ENCODE peak calls at places on chromosome 14, in ten cellular contexts. Z, E, B, D, Y, F, C, W, R and L are unnamed samples.

GRCh38 chr14:75715926-75716780 is 55.1 kb downstream of the TTLL5 start:
- DNase-seq in D (no peak), E (no peak), W (no peak), C (no peak), F (no peak), Y (no peak), B (no peak), R (no peak), Z (no peak), L (no peak)

GRCh38 chr14:92717571-92718042 is 30.8 kb downstream of the LGMN start:
- DNase-seq in R (no peak), C (no peak), F (no peak), W (peak; percentile 61), B (no peak), E (no peak), D (no peak), Y (no peak), Z (no peak), L (no peak)

GRCh38 chr14:99079061-99079727 is 192.8 kb downstream of the BCL11B start:
- DNase-seq in Y (no peak), Z (no peak), F (no peak), E (no peak), D (no peak), B (no peak), C (no peak), R (no peak), W (no peak), L (no peak)

GRCh38 chr14:95500772-95501401 is 15.6 kb downstream of the SYNE3 start:
- DNase-seq in C (no peak), Y (no peak), F (no peak), B (no peak), Z (no peak), R (no peak), E (no peak), D (no peak), W (no peak), L (no peak)

GRCh38 chr14:64293976-64294671 is at the start of gene ESR2:
- DNase-seq in W (no peak), F (peak; percentile 58), Z (no peak), E (no peak), D (peak; percentile 23), Y (peak; percentile 88), C (no peak), B (no peak), R (no peak), L (peak; percentile 18)

GRCh38 chr14:28773176-28773575 is 6.6 kb downstream of the FOXG1 start:
- DNase-seq in F (no peak), W (no peak), B (no peak), D (no peak), Z (no peak), E (no peak), R (no peak), C (no peak), Y (no peak), L (no peak)

GRCh38 chr14:44317433-44317746 is 189.7 kb downstream of the FSCB start:
- DNase-seq in R (no peak), B (no peak), C (no peak), F (no peak), Y (no peak), W (no peak), D (no peak), Z (no peak), E (no peak), L (no peak)

GRCh38 chr14:68513137-68513536 is 279.7 kb downstream of the ZFP36L1 start:
- DNase-seq in R (no peak), D (no peak), C (no peak), W (no peak), E (no peak), F (no peak), B (no peak), Z (no peak), Y (no peak), L (no peak)

GRCh38 chr14:58749066-58749669 is 111.4 kb downstream of the DACT1 start:
- DNase-seq in Y (no peak), B (no peak), R (peak; percentile 4), C (peak; percentile 13), Z (no peak), D (no peak), F (no peak), W (no peak), E (peak; percentile 76), L (no peak)

GRCh38 chr14:65926504-65926903 is 514.0 kb downstream of the FUT8 start:
- DNase-seq in E (no peak), W (no peak), C (no peak), Z (no peak), F (no peak), Y (no peak), B (no peak), R (no peak), D (no peak), L (no peak)

GRCh38 chr14:22830329-22831010 is 783 bp downstream of the MRPL52 start:
- DNase-seq in C (no peak), Y (no peak), D (no peak), R (no peak), B (no peak), F (no peak), E (no peak), Z (no peak), W (no peak), L (no peak)

GRCh38 chr14:77000340-77001235 is 27.9 kb downstream of the IRF2BPL start:
- DNase-seq in D (no peak), W (peak; percentile 86), F (peak; percentile 41), R (no peak), Y (no peak), C (peak; percentile 72), B (no peak), Z (no peak), E (no peak), L (no peak)

GRCh38 chr14:69013943-69014782 is 35.1 kb upstream of the ACTN1 start:
- DNase-seq in D (peak; percentile 51), C (peak; percentile 55), E (no peak), W (no peak), R (peak; percentile 88), F (no peak), Z (peak; percentile 72), Y (peak; percentile 43), B (peak; percentile 26), L (peak; percentile 73)

GRCh38 chr14:48568688-48569087 is 893.3 kb upstream of the MDGA2 start:
- DNase-seq in F (no peak), B (no peak), C (no peak), Z (no peak), R (no peak), W (no peak), E (no peak), Y (no peak), D (no peak), L (no peak)

DNA sequence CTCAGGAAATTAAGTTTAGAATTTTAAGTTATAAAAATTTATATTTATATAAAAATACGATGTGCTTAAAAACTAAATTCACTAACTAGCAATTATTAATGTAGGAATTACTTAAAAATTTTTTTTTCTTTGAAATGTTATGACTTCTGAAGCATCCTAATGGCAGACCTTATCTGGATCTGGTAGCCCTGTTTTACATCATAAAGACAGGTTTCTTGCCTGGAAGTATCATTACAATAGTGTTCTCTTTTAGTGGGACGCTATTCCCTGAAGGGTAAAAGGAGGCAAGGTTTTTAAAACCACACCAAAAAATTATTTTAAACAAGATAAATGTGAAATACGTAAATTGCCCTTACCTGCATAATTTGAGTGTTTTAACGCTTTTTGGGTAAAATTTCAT is 2.1 kb downstream of the WDR20 start:
- DNase-seq in B (no peak), R (no peak), F (no peak), W (no peak), Y (no peak), C (no peak), Z (no peak), D (no peak), E (no peak), L (no peak)
- H3K4me3 ChIP-seq in B (no peak overlapping the region), R (no peak overlapping the region), F (no peak overlapping the region), W (no peak overlapping the region), Y (no peak overlapping the region), C (no peak overlapping the region), Z (no peak overlapping the region), D (peak overlapping the region; percentile 76), E (no peak overlapping the region), L (no peak overlapping the region)

GRCh38 chr14:89171168-89171567 is 245.9 kb downstream of the FOXN3 start:
- DNase-seq in B (no peak), C (no peak), D (no peak), W (no peak), E (no peak), Z (no peak), Y (no peak), R (peak; percentile 26), F (no peak), L (no peak)
- H3K27ac ChIP-seq in B (no peak overlapping the region), C (no peak overlapping the region), D (no peak overlapping the region), W (no peak overlapping the region), E (no peak overlapping the region), Z (no peak overlapping the region), Y (no peak overlapping the region), R (no peak overlapping the region), F (no peak overlapping the region), L (no peak overlapping the region)

DNA sequence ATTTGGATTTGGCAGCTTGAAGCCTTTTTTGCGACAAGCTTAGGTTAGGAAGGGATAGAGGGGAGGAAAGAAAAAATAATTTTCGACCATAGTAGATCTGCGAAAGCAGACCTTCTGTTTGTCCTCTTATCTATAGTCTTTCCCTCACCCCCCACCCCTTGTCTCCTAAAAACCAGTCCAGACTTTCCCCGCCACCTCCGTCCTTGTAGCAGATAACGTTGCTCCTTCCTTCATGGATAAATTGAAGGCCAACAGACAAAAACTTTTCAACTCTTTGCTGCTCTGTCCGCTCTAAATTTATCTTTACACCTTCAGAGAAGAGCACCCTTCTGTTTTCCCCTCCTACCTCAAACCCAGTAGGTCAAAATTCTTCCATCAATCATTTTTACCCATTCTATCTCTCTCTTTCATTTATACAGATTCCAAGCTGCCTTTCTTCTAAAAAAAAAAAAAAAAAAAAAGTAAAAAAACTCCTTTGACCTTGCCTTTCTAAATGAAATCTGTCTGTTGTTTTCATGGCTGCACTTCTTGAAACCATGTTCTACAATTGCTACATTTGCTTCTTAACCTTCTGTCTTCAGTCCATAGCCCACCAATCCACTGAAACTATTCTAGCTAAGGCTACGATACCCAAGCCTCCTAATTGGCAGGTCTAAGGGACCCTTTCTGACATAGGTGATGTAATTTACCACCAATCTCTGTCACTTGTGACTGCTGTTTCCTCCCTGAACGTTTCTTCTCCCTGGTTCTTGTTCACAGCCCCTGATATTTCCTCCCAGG is 11.1 kb upstream of the NEMF start:
- DNase-seq in W (no peak), D (no peak), Z (no peak), C (no peak), B (no peak), E (no peak), R (no peak), F (peak; percentile 28), Y (no peak), L (no peak)
- TF ChIP-seq POLR2A in W (no peak), D (no peak), Z (no peak), C (no peak), B (no peak), E (no peak), R (no peak), F (no peak), Y (no peak), L (no peak)

DNA sequence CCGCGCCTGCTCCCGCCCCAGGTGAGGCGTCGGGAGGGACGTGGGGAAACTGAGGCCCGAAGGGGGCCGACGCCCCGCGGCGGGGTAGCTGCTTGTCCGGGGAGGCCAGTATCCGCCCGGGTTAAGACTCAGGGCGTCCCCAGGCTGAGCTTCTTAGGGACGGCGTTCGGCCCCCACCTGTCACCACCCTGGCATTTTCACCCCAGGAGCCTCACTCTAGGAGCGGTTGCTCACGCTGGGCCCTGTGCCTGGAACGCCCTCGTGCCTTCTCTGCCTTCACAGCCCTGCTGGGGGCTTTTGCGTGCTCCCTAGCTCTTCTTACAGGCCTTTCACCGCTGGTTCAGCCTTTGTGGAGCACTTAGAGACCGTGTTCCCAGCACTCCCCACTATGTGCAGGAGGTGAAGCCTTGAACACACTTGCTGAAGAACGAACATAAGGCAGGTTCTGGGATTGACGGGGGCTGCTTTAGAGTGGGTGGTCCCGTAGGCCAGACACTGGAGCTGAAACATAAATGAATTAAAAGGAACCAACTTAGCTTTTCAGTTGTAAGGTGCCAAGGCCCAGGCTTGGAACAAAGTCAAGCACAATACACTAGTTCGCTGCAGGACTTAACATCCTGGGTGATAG is 601 bp downstream of the ZNF839 start:
- DNase-seq in C (peak; percentile 23), B (no peak), F (peak; percentile 55), D (peak; percentile 37), E (no peak), R (no peak), Y (no peak), Z (no peak), W (peak; percentile 84), L (no peak)
- H3K4me3 ChIP-seq in C (peak overlapping the region; percentile 82), B (peak overlapping the region; percentile 67), F (peak overlapping the region; percentile 56), D (peak overlapping the region; percentile 90), E (peak overlapping the region; percentile 96), R (peak overlapping the region; percentile 72), Y (peak overlapping the region; percentile 81), Z (peak overlapping the region; percentile 80), W (peak overlapping the region; percentile 84), L (peak overlapping the region; percentile 69)